ENCODE peak calls at places on chromosome 6, in seven cellular contexts. H, X, Z, C, S, A and E are unnamed samples.

GRCh38 chr6:129749749-129750120 is 39.8 kb upstream of the ARHGAP18 start:
- DNase-seq in S (peak; percentile 69), C (no peak), H (peak; percentile 49), A (no peak), X (no peak), Z (no peak), E (peak; percentile 92)

GRCh38 chr6:7673063-7673536 is 52.8 kb upstream of the BMP6 start:
- DNase-seq in H (peak; percentile 71), S (peak; percentile 80), Z (no peak), X (no peak), C (no peak), A (no peak), E (peak; percentile 43)

GRCh38 chr6:49764571-49765236 is 20.5 kb upstream of the CRISP3 start:
- DNase-seq in A (no peak), H (no peak), S (no peak), Z (no peak), X (no peak), C (no peak), E (no peak)

GRCh38 chr6:112571486-112571885 is 224.4 kb downstream of the RFPL4B start:
- DNase-seq in C (no peak), H (peak; percentile 28), S (no peak), A (no peak), X (no peak), Z (no peak), E (peak; percentile 65)

GRCh38 chr6:142871910-142872331 is 73.1 kb downstream of the HIVEP2 start:
- DNase-seq in Z (peak; percentile 42), C (no peak), X (peak; percentile 38), S (peak; percentile 95), A (no peak), H (peak; percentile 89), E (peak; percentile 98)

GRCh38 chr6:134176283-134176975 is 124.0 kb upstream of the SLC2A12 start:
- DNase-seq in Z (no peak), H (no peak), C (no peak), A (no peak), X (no peak), S (peak; percentile 65), E (peak; percentile 70)

GRCh38 chr6:13927203-13927602 is 2.5 kb downstream of the RNF182 start:
- DNase-seq in A (no peak), S (no peak), X (no peak), Z (no peak), C (no peak), H (no peak), E (peak; percentile 39)

GRCh38 chr6:11432091-11432490 is 105.5 kb upstream of the TMEM170B start:
- DNase-seq in A (no peak), H (no peak), X (no peak), C (no peak), S (peak; percentile 45), Z (no peak), E (peak; percentile 86)

GRCh38 chr6:119727504-119728219 is 378.1 kb upstream of the MAN1A1 start:
- DNase-seq in A (no peak), C (no peak), X (no peak), H (no peak), S (no peak), Z (no peak), E (no peak)

GRCh38 chr6:19988555-19988954 is 151.4 kb downstream of the ID4 start:
- DNase-seq in S (no peak), C (no peak), Z (peak; percentile 1), H (no peak), A (no peak), X (no peak), E (peak; percentile 30)

GRCh38 chr6:150069707-150070106 is 786 bp upstream of the ULBP3 start:
- DNase-seq in A (no peak), X (no peak), Z (no peak), C (no peak), H (no peak), S (no peak), E (no peak)

GRCh38 chr6:52013035-52013434 is 74.4 kb downstream of the PKHD1 start:
- DNase-seq in H (no peak), X (no peak), A (no peak), C (no peak), S (peak; percentile 31), Z (no peak), E (peak; percentile 60)

GRCh38 chr6:45822864-45823263 is 192.8 kb downstream of the CLIC5 start:
- DNase-seq in X (no peak), H (no peak), C (no peak), Z (no peak), A (no peak), S (no peak), E (no peak)

GRCh38 chr6:169251371-169251802 is 2.3 kb downstream of the THBS2 start:
- DNase-seq in Z (no peak), H (peak; percentile 33), X (no peak), A (no peak), C (no peak), S (no peak), E (peak; percentile 38)

GRCh38 chr6:101000334-101000733 is 119.2 kb upstream of the ASCC3 start:
- DNase-seq in Z (no peak), C (no peak), A (no peak), X (no peak), H (no peak), S (no peak), E (no peak)

GRCh38 chr6:37513576-37513975 is 13.9 kb upstream of the CCDC167 start:
- DNase-seq in X (no peak), A (no peak), S (no peak), Z (no peak), C (no peak), H (no peak), E (no peak)

GRCh38 chr6:24205020-24205492 is 79.0 kb downstream of the NRSN1 start:
- DNase-seq in A (no peak), C (no peak), S (peak; percentile 35), H (peak; percentile 24), Z (no peak), X (peak; percentile 0), E (peak; percentile 56)

GRCh38 chr6:149477544-149477943 is 7.3 kb downstream of the ZC3H12D start:
- DNase-seq in X (no peak), S (no peak), H (no peak), Z (no peak), C (no peak), A (no peak), E (no peak)

GRCh38 chr6:168888786-168889345 is 364.8 kb downstream of the THBS2 start:
- DNase-seq in X (no peak), S (no peak), A (no peak), C (no peak), H (no peak), Z (no peak), E (no peak)

GRCh38 chr6:75266716-75267291 is 17.8 kb downstream of the TMEM30A start:
- DNase-seq in X (no peak), H (peak; percentile 58), S (peak; percentile 50), C (no peak), Z (no peak), A (no peak), E (peak; percentile 70)

GRCh38 chr6:31399589-31400466 is 3.6 kb upstream of the MICA start:
- DNase-seq in A (peak; percentile 69), X (peak; percentile 71), S (peak; percentile 90), Z (peak; percentile 58), C (peak; percentile 4), H (peak; percentile 75), E (peak; percentile 93)

GRCh38 chr6:161677188-161677587 is 403.3 kb upstream of the AGPAT4 start:
- DNase-seq in H (no peak), Z (no peak), S (no peak), C (no peak), A (no peak), X (no peak), E (no peak)

GRCh38 chr6:36755435-36756348 is 58.1 kb downstream of the RAB44 start:
- DNase-seq in Z (no peak), H (no peak), S (peak; percentile 58), X (no peak), A (no peak), C (no peak), E (peak; percentile 82)

GRCh38 chr6:2938632-2939083 is 32.7 kb downstream of the SERPINB6 start:
- DNase-seq in A (no peak), Z (peak; percentile 92), S (no peak), C (no peak), X (no peak), H (no peak), E (no peak)

GRCh38 chr6:45500924-45501816 is 123.4 kb upstream of the SUPT3H start:
- DNase-seq in S (no peak), A (no peak), C (no peak), Z (peak; percentile 47), X (no peak), H (no peak), E (no peak)

GRCh38 chr6:148831531-148831930 is 84.7 kb downstream of the UST start:
- DNase-seq in H (no peak), A (no peak), C (no peak), S (no peak), Z (no peak), X (no peak), E (no peak)

GRCh38 chr6:101070044-101070608 is 189.0 kb upstream of the ASCC3 start:
- DNase-seq in A (no peak), S (no peak), X (no peak), Z (no peak), H (no peak), C (no peak), E (no peak)

GRCh38 chr6:148192310-148192709 is 150.3 kb upstream of the SASH1 start:
- DNase-seq in A (no peak), C (no peak), X (peak; percentile 79), Z (no peak), S (peak; percentile 55), H (peak; percentile 71), E (peak; percentile 98)

GRCh38 chr6:156102129-156102528 is 646.5 kb upstream of the NOX3 start:
- DNase-seq in A (no peak), S (peak; percentile 28), Z (peak; percentile 52), H (no peak), X (no peak), C (no peak), E (peak; percentile 8)

GRCh38 chr6:139592011-139592410 is 217.6 kb upstream of the CITED2 start:
- DNase-seq in C (no peak), X (no peak), H (no peak), S (no peak), A (no peak), Z (no peak), E (no peak)